ENCODE peak calls at places on chromosomes 1 and 21, in seven cellular contexts. T, P, J, U, I, L and N are unnamed samples.

GRCh38 chr1:184533049-184533448 is 146.2 kb downstream of the C1orf21 start:
- ATAC-seq in T (no peak), P (no peak), J (no peak), U (peak; percentile 51), I (no peak), L (no peak), N (peak; percentile 35)

GRCh38 chr1:235883261-235883927 is 16.7 kb upstream of the LYST start:
- ATAC-seq in T (peak; percentile 1), P (peak; percentile 89), J (peak; percentile 88), U (peak; percentile 90), I (no peak), L (peak; percentile 86), N (peak; percentile 82)

GRCh38 chr1:84379128-84379527 is 19.2 kb upstream of the DNASE2B start:
- ATAC-seq in T (no peak), P (no peak), J (no peak), U (peak; percentile 51), I (no peak), L (no peak), N (no peak)

GRCh38 chr1:33181038-33181861 is 593 bp downstream of the TRIM62 start:
- ATAC-seq in T (peak; percentile 46), P (peak; percentile 58), J (peak; percentile 46), U (peak; percentile 35), I (peak; percentile 49), L (peak; percentile 73), N (peak; percentile 37)

GRCh38 chr21:32712043-32712442 is 15.8 kb downstream of the SYNJ1 start:
- ATAC-seq in T (peak; percentile 60), P (no peak), J (no peak), U (no peak), I (peak; percentile 43), L (no peak), N (peak; percentile 23)

GRCh38 chr1:184576822-184577790 is 177.6 kb downstream of the EDEM3 start:
- ATAC-seq in T (no peak), P (peak; percentile 68), J (peak; percentile 27), U (no peak), I (no peak), L (peak; percentile 52), N (no peak)

GRCh38 chr1:24228312-24228711 is 41.2 kb upstream of the IFNLR1 start:
- ATAC-seq in T (no peak), P (no peak), J (no peak), U (no peak), I (no peak), L (no peak), N (no peak)

GRCh38 chr1:43282220-43283195 is 2.9 kb downstream of the C1orf210 start:
- ATAC-seq in T (no peak), P (no peak), J (no peak), U (no peak), I (no peak), L (no peak), N (no peak)

GRCh38 chr1:167083066-167083682 is 7.0 kb downstream of the GPA33 start:
- ATAC-seq in T (no peak), P (peak; percentile 74), J (peak; percentile 19), U (peak; percentile 59), I (no peak), L (peak; percentile 27), N (no peak)

GRCh38 chr1:31381394-31382287 is 8.8 kb upstream of the FABP3 start:
- ATAC-seq in T (no peak), P (peak; percentile 88), J (peak; percentile 74), U (no peak), I (no peak), L (peak; percentile 84), N (peak; percentile 75)

GRCh38 chr1:169701261-169701802 is 10.1 kb downstream of the SELL start:
- ATAC-seq in T (peak; percentile 12), P (no peak), J (no peak), U (no peak), I (peak; percentile 81), L (no peak), N (no peak)

GRCh38 chr1:203364806-203365205 is 13.9 kb upstream of the FMOD start:
- ATAC-seq in T (no peak), P (no peak), J (no peak), U (no peak), I (no peak), L (no peak), N (no peak)

GRCh38 chr1:153586347-153586746 is 20.7 kb upstream of the S100A2 start:
- ATAC-seq in T (no peak), P (no peak), J (no peak), U (no peak), I (no peak), L (no peak), N (no peak)

GRCh38 chr1:160622885-160623633 is 23.8 kb downstream of the SLAMF1 start:
- ATAC-seq in T (peak; percentile 64), P (no peak), J (no peak), U (no peak), I (peak; percentile 66), L (no peak), N (peak; percentile 34)

GRCh38 chr1:83701396-83701795 is 297.5 kb downstream of the TTLL7 start:
- ATAC-seq in T (peak; percentile 74), P (no peak), J (no peak), U (no peak), I (no peak), L (no peak), N (no peak)

GRCh38 chr1:151615711-151616504 is 4.1 kb downstream of the SNX27 start:
- ATAC-seq in T (no peak), P (no peak), J (no peak), U (no peak), I (no peak), L (no peak), N (no peak)

GRCh38 chr21:34801519-34802132 is 132.8 kb downstream of the CLIC6 start:
- ATAC-seq in T (peak; percentile 69), P (no peak), J (no peak), U (peak; percentile 54), I (no peak), L (no peak), N (peak; percentile 61)

GRCh38 chr1:20682571-20683236 is 21.5 kb upstream of the DDOST start:
- ATAC-seq in T (no peak), P (peak; percentile 32), J (peak; percentile 43), U (peak; percentile 25), I (no peak), L (no peak), N (no peak)

GRCh38 chr1:27391511-27392095 is 819 bp upstream of the GPR3 start:
- ATAC-seq in T (no peak), P (peak; percentile 60), J (peak; percentile 51), U (peak; percentile 54), I (no peak), L (peak; percentile 66), N (peak; percentile 17)

GRCh38 chr1:212915245-212916091 is 34.9 kb upstream of the VASH2 start:
- ATAC-seq in T (no peak), P (peak; percentile 62), J (peak; percentile 55), U (peak; percentile 25), I (no peak), L (peak; percentile 92), N (no peak)

GRCh38 chr1:111214884-111215283 is 12.6 kb upstream of the CHI3L2 start:
- ATAC-seq in T (peak; percentile 48), P (no peak), J (no peak), U (no peak), I (peak; percentile 44), L (no peak), N (no peak)

GRCh38 chr21:35635261-35635660 is 425.1 kb downstream of the SETD4 start:
- ATAC-seq in T (no peak), P (no peak), J (no peak), U (no peak), I (no peak), L (peak; percentile 54), N (peak; percentile 83)

GRCh38 chr1:52727114-52727586 is 897 bp downstream of the ZYG11B start:
- ATAC-seq in T (no peak), P (peak; percentile 37), J (peak; percentile 24), U (peak; percentile 23), I (no peak), L (peak; percentile 10), N (no peak)

GRCh38 chr1:186670965-186671486 is 9.2 kb downstream of the PTGS2 start:
- ATAC-seq in T (no peak), P (no peak), J (no peak), U (no peak), I (no peak), L (no peak), N (no peak)

GRCh38 chr1:39692152-39693064 is 1.2 kb upstream of the HPCAL4 start:
- ATAC-seq in T (no peak), P (no peak), J (no peak), U (peak; percentile 23), I (no peak), L (peak; percentile 14), N (no peak)

GRCh38 chr1:3249846-3250501 is 181.0 kb downstream of the PRDM16 start:
- ATAC-seq in T (no peak), P (no peak), J (no peak), U (peak; percentile 84), I (no peak), L (no peak), N (no peak)

GRCh38 chr1:238177960-238178359 is 287.2 kb upstream of the ZP4 start:
- ATAC-seq in T (no peak), P (no peak), J (no peak), U (no peak), I (no peak), L (no peak), N (no peak)

GRCh38 chr1:213512316-213512715 is 461.3 kb downstream of the RPS6KC1 start:
- ATAC-seq in T (no peak), P (no peak), J (no peak), U (no peak), I (no peak), L (no peak), N (no peak)